ENCODE peak calls at places on chromosome 13, in five cellular contexts. T is GM12878, D is K562, A is H1, F is HepG2. V is an unnamed sample.

GRCh38 chr13:113929628-113930615 is 44.0 kb downstream of the C13orf46 start:
- DNase-seq in T (no peak), D (no peak), A (no peak), F (no peak), V (no peak)

GRCh38 chr13:75637101-75637774 is 1.1 kb downstream of the LMO7 start:
- DNase-seq in T (no peak), D (no peak), A (no peak), F (no peak), V (no peak)

GRCh38 chr13:41916173-41916954 is 44.5 kb downstream of the VWA8 start:
- DNase-seq in T (peak), D (peak), A (no peak), F (no peak), V (no peak)

GRCh38 chr13:45786293-45786920 is 65.1 kb downstream of the SIAH3 start:
- DNase-seq in T (no peak), D (no peak), A (no peak), F (no peak), V (no peak)

GRCh38 chr13:73325351-73326214 is 266.8 kb downstream of the KLF5 start:
- DNase-seq in T (no peak), D (no peak), A (no peak), F (peak), V (no peak)

GRCh38 chr13:23599083-23599925 is 29.1 kb downstream of the TNFRSF19 start:
- DNase-seq in T (no peak), D (no peak), A (peak), F (peak), V (no peak)

GRCh38 chr13:91052873-91053272 is 294.6 kb upstream of the MIR17HG start:
- DNase-seq in T (no peak), D (no peak), A (no peak), F (no peak), V (no peak)

GRCh38 chr13:55606045-55606665 is 1534.6 kb upstream of the PRR20A start:
- DNase-seq in T (no peak), D (no peak), A (no peak), F (no peak), V (no peak)

GRCh38 chr13:44734204-44734707 is 158.1 kb upstream of the TSC22D1 start:
- DNase-seq in T (no peak), D (no peak), A (no peak), F (no peak), V (no peak)

GRCh38 chr13:100506154-100506553 is 82.4 kb downstream of the GGACT start:
- DNase-seq in T (no peak), D (no peak), A (no peak), F (no peak), V (no peak)

GRCh38 chr13:43325636-43326035 is 302.2 kb downstream of the DNAJC15 start:
- DNase-seq in T (no peak), D (no peak), A (no peak), F (no peak), V (no peak)

GRCh38 chr13:113669871-113670341 is 2.9 kb downstream of the GRK1 start:
- DNase-seq in T (no peak), D (no peak), A (no peak), F (no peak), V (no peak)

GRCh38 chr13:23050126-23050525 is 130.7 kb upstream of the SGCG start:
- DNase-seq in T (no peak), D (no peak), A (no peak), F (no peak), V (no peak)

GRCh38 chr13:59458908-59459579 is 704.7 kb downstream of the DIAPH3 start:
- DNase-seq in T (no peak), D (no peak), A (no peak), F (no peak), V (no peak)

GRCh38 chr13:40496035-40496810 is 170.2 kb downstream of the FOXO1 start:
- DNase-seq in T (no peak), D (no peak), A (no peak), F (no peak), V (no peak)

GRCh38 chr13:63427170-63427569 is 2011.5 kb upstream of the PCDH20 start:
- DNase-seq in T (no peak), D (no peak), A (no peak), F (no peak), V (no peak)

GRCh38 chr13:24683833-24684599 is 3.8 kb downstream of the ATP12A start:
- DNase-seq in T (no peak), D (peak), A (no peak), F (peak), V (peak)

GRCh38 chr13:114264886-114265611 is 16.4 kb upstream of the UPF3A start:
- DNase-seq in T (no peak), D (no peak), A (no peak), F (no peak), V (no peak)

GRCh38 chr13:110363009-110363408 is 55.9 kb downstream of the COL4A2 start:
- DNase-seq in T (no peak), D (no peak), A (no peak), F (no peak), V (peak)

GRCh38 chr13:113774177-113775107 is 15.4 kb downstream of the TMEM255B start:
- DNase-seq in T (no peak), D (no peak), A (no peak), F (no peak), V (no peak)

GRCh38 chr13:41756198-41756885 is 204.6 kb downstream of the VWA8 start:
- DNase-seq in T (no peak), D (no peak), A (no peak), F (no peak), V (no peak)

GRCh38 chr13:91647361-91647970 is 249.0 kb downstream of the GPC5 start:
- DNase-seq in T (no peak), D (peak), A (peak), F (peak), V (no peak)

GRCh38 chr13:100827489-100828000 is 152.9 kb upstream of the TMTC4 start:
- DNase-seq in T (no peak), D (no peak), A (no peak), F (no peak), V (no peak)

GRCh38 chr13:32674503-32674902 is 88.3 kb downstream of the PDS5B start:
- DNase-seq in T (no peak), D (no peak), A (no peak), F (no peak), V (no peak)

GRCh38 chr13:105984236-105984635 is 551.2 kb downstream of the EFNB2 start:
- DNase-seq in T (no peak), D (no peak), A (no peak), F (no peak), V (no peak)

GRCh38 chr13:97430296-97430695 is 3.7 kb upstream of the RAP2A start:
- DNase-seq in T (no peak), D (no peak), A (no peak), F (no peak), V (no peak)

GRCh38 chr13:32624441-32624840 is 38.2 kb downstream of the PDS5B start:
- DNase-seq in T (no peak), D (no peak), A (no peak), F (no peak), V (no peak)

GRCh38 chr13:45974500-45974899 is 78.0 kb downstream of the ZC3H13 start:
- DNase-seq in T (no peak), D (no peak), A (no peak), F (no peak), V (no peak)

GRCh38 chr13:33494596-33495214 is 209.2 kb upstream of the STARD13 start:
- DNase-seq in T (no peak), D (peak), A (no peak), F (peak), V (peak)

GRCh38 chr13:19184176-19184575 is 2.6 kb upstream of the TUBA3C start:
- DNase-seq in T (no peak), D (no peak), A (no peak), F (no peak), V (no peak)

GRCh38 chr13:108962652-108963051 is 333.2 kb downstream of the MYO16 start:
- DNase-seq in T (no peak), D (no peak), A (no peak), F (no peak), V (no peak)
- TF ChIP-seq ATF3 in T (no peak), D (no peak), A (no peak), F (no peak), V (no peak)

GRCh38 chr13:107099661-107100060 is 531.7 kb upstream of the ARGLU1 start:
- DNase-seq in T (no peak), D (no peak), A (no peak), F (no peak), V (no peak)
- TF ChIP-seq YY1 in T (no peak), D (no peak), A (no peak), F (no peak), V (no peak)

DNA sequence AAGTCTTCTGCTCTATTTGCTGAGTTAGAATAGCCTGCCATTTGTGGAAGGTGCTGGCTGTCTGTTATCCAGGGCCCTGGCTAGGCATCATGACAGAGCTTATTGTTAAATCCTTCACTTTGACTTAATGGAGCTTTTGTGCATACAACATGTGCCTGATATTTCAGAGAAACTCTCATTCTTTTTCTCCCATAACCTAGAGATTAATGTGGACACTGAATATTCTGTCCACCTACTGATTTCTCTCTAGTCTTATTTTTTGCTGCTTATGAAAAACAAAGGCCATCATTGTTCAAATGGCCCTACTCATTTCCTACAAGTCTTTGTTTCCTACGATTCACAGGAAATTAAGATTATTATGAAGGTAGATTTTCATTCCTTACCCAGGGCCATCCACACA is 383.1 kb upstream of the HTR2A start:
- DNase-seq in T (no peak), D (no peak), A (no peak), F (no peak), V (no peak)
- TF ChIP-seq ATF3 in T (no peak), D (no peak), A (no peak), F (no peak), V (no peak)

GRCh38 chr13:94056362-94056990 is 423.0 kb downstream of the DCT start:
- DNase-seq in T (no peak), D (no peak), A (no peak), F (no peak), V (no peak)
- TF ChIP-seq YY1 in T (no peak), D (no peak), A (no peak), F (no peak), V (no peak)

GRCh38 chr13:108926848-108927247 is 297.4 kb downstream of the MYO16 start:
- DNase-seq in T (no peak), D (no peak), A (no peak), F (no peak), V (no peak)
- TF ChIP-seq ATF3 in T (no peak), D (no peak), A (no peak), F (no peak), V (no peak)

GRCh38 chr13:98567140-98567539 is 9.8 kb downstream of the STK24 start:
- DNase-seq in T (no peak), D (no peak), A (no peak), F (no peak), V (no peak)

GRCh38 chr13:98564204-98564603 is 12.7 kb downstream of the STK24 start:
- DNase-seq in T (no peak), D (no peak), A (no peak), F (no peak), V (no peak)

GRCh38 chr13:98565726-98566577 is 11.0 kb downstream of the STK24 start:
- DNase-seq in T (no peak), D (no peak), A (no peak), F (no peak), V (no peak)

GRCh38 chr13:98557934-98558630 is 18.8 kb downstream of the STK24 start:
- DNase-seq in T (no peak), D (no peak), A (no peak), F (no peak), V (no peak)

DNA sequence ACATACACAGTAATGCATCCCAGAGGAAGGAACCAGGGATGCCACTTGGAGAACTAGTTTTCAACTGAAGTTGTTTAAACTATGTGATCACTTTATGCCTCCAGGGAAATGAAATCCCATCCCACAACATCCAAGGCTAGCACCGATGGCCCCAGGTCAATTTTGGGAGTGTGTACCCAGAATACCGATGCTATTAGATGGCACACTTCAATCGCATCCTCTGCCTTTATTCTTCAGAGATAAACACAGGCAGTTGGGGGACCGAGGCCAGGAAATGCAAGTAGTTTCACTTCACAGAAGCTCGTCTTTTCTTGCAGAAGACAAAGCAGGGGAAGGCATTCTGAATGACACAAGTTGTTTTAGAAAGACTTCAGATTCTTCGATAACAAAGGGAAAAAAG is 13.8 kb downstream of the STK24 start:
- DNase-seq in T (no peak), D (no peak), A (no peak), F (no peak), V (no peak)
- TF ChIP-seq YY1 in T (no peak), D (no peak), A (no peak), F (no peak), V (no peak)

GRCh38 chr13:111555268-111555633 is 234.8 kb downstream of the TEX29 start:
- DNase-seq in T (no peak), D (no peak), A (no peak), F (no peak), V (no peak)
- TF ChIP-seq ATF3 in T (no peak), D (no peak), A (no peak), F (no peak), V (no peak)

DNA sequence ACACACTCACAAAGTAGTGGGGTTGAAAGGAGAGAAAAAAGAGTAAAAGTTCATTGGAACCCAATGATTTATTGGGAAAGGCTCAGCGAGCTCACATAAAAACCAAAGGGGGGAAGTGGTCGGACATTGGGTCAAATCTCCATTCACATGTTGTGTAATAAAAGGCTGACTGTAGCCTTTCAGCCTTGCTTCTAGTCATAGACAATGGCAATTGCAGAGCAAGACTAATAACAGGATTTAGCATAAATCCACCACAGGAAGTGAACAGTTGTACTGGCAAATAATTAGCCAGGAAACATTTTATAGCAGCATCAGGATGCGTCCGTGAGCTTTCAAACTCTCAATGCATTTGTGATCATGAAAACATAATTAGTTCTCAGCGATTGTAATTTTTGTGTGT is 105.8 kb downstream of the SPRY2 start:
- DNase-seq in T (no peak), D (no peak), A (no peak), F (no peak), V (no peak)
- TF ChIP-seq YY1 in T (no peak), D (no peak), A (no peak), F (no peak), V (no peak)

GRCh38 chr13:49606747-49607648 is 21.3 kb upstream of the ARL11 start:
- DNase-seq in T (peak), D (peak), A (peak), F (peak), V (peak)

GRCh38 chr13:49607761-49608160 is 20.5 kb upstream of the ARL11 start:
- DNase-seq in T (no peak), D (no peak), A (no peak), F (no peak), V (no peak)

GRCh38 chr13:49604570-49604969 is 19.2 kb upstream of the RCBTB1 start:
- DNase-seq in T (no peak), D (peak), A (no peak), F (peak), V (no peak)

GRCh38 chr13:49610176-49610575 is 18.1 kb upstream of the ARL11 start:
- DNase-seq in T (no peak), D (no peak), A (no peak), F (no peak), V (no peak)

DNA sequence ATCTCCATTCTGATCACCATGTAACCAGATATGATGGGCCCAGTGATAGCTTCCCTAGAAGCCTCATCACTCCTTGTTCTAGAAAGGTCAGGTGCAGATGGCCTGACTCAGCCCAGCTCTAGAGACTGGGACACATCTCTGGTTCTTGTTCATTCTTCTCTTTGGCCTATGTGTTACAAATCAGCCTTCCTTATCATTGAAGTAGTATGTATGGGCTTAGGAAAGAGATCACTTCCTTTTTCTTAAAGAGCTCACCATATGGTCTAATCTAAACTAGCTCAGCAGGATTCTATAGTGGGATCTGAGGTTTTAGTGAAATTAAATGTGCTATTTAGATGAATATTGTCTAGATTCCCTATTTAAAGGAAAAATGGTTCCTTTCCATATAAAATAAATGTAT is 19.4 kb upstream of the ARL11 start:
- DNase-seq in T (no peak), D (no peak), A (no peak), F (no peak), V (no peak)
- TF ChIP-seq ATF3 in T (no peak), D (no peak), A (no peak), F (no peak), V (no peak)

DNA sequence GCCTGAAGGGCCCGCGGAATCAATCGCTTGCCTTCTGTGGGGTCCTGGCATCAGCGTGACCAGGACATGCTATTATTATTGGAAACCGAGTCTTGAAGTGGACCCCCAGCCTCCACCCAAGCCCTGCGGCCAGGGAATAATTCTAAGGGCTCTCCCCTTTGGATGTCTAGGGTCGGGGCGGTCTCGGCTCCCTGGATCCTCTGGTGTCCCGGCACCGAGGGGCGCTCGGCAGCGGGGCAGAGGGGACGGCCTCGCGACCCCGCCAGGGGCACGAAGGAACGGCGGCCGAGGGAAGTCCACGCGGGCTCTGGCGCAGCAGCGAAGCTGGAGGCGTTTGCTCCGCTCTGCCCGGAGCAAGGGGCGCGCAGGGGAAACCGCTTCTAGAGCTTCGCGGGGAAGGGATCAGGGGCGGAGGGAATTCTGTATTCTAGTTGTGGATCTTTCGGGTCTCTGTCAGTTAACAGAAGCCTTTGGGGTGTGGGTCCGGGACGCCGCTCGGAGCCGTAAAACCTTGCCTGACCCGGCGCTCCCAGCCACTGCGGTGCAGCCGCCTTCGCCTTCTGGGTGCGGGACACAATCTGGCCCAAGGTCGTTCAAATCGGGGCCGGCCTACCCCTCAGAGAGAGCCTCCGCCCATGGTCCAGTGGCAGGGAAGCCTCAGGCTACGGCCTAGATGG is 118.2 kb downstream of the KCNRG start:
- DNase-seq in T (no peak), D (no peak), A (no peak), F (no peak), V (no peak)
- TF ChIP-seq YY1 in T (no peak), D (no peak), A (no peak), F (no peak), V (no peak)

V was measured in HCT116.